ENCODE peak calls at places on chromosomes 16 and 17, in six cellular contexts. F is IMR-90, K is heart left ventricle, Y is body of pancreas, X is A549, U is sigmoid colon. V is an unnamed sample.

GRCh38 chr17:42928714-42929496 is 28.3 kb downstream of the G6PC1 start:
- DNase-seq in F (peak), K (peak), Y (peak), X (peak), U (peak), V (peak)

GRCh38 chr16:47787695-47788094 is 326.6 kb downstream of the PHKB start:
- DNase-seq in F (peak), K (no peak), Y (no peak), X (no peak), U (no peak), V (no peak)

GRCh38 chr16:72995151-72995881 is 52.6 kb downstream of the ZFHX3 start:
- DNase-seq in F (no peak), K (no peak), Y (no peak), X (peak), U (no peak), V (peak)

GRCh38 chr17:63634816-63635215 is 12.6 kb downstream of the MAP3K3 start:
- DNase-seq in F (no peak), K (no peak), Y (no peak), X (no peak), U (no peak), V (no peak)

GRCh38 chr16:69276143-69277115 is 34.7 kb upstream of the VPS4A start:
- DNase-seq in F (peak), K (peak), Y (peak), X (no peak), U (peak), V (peak)

GRCh38 chr16:58615280-58615679 is 14.3 kb downstream of the CNOT1 start:
- DNase-seq in F (peak), K (no peak), Y (no peak), X (no peak), U (no peak), V (no peak)

GRCh38 chr17:18037482-18037881 is 1.5 kb downstream of the ATPAF2 start:
- DNase-seq in F (no peak), K (no peak), Y (no peak), X (no peak), U (no peak), V (no peak)

GRCh38 chr17:42526031-42526444 is 10.0 kb upstream of the NAGLU start:
- DNase-seq in F (peak), K (peak), Y (no peak), X (no peak), U (peak), V (peak)

GRCh38 chr16:66603537-66604375 is 748 bp upstream of the CMTM3 start:
- DNase-seq in F (peak), K (peak), Y (no peak), X (peak), U (peak), V (peak)

GRCh38 chr16:67441289-67441753 is 10.4 kb downstream of the HSD11B2 start:
- DNase-seq in F (no peak), K (peak), Y (peak), X (no peak), U (no peak), V (peak)

GRCh38 chr17:20721151-20721550 is 141.6 kb downstream of the CDRT15L2 start:
- DNase-seq in F (no peak), K (no peak), Y (no peak), X (no peak), U (no peak), V (no peak)

GRCh38 chr17:67386965-67387551 is 10.0 kb downstream of the PITPNC1 start:
- DNase-seq in F (peak), K (no peak), Y (peak), X (peak), U (no peak), V (peak)

GRCh38 chr16:84518804-84519341 is 14.4 kb upstream of the MEAK7 start:
- DNase-seq in F (no peak), K (no peak), Y (no peak), X (no peak), U (no peak), V (peak)

GRCh38 chr17:18252160-18252559 is 6.4 kb downstream of the FLII start:
- DNase-seq in F (no peak), K (no peak), Y (no peak), X (no peak), U (no peak), V (no peak)

GRCh38 chr17:49645654-49646053 is 32.2 kb downstream of the SPOP start:
- DNase-seq in F (no peak), K (no peak), Y (no peak), X (no peak), U (no peak), V (no peak)

GRCh38 chr16:56519459-56520250 is at the start of gene BBS2:
- DNase-seq in F (peak), K (peak), Y (peak), X (peak), U (peak), V (peak)

GRCh38 chr17:77804796-77805426 is 153.6 kb upstream of the TNRC6C start:
- DNase-seq in F (no peak), K (no peak), Y (no peak), X (no peak), U (peak), V (no peak)

GRCh38 chr17:77666480-77666879 is 292.0 kb upstream of the TNRC6C start:
- DNase-seq in F (no peak), K (no peak), Y (no peak), X (no peak), U (no peak), V (no peak)

GRCh38 chr17:42407289-42407836 is 15.7 kb downstream of the CAVIN1 start:
- DNase-seq in F (peak), K (peak), Y (peak), X (peak), U (peak), V (peak)

DNA sequence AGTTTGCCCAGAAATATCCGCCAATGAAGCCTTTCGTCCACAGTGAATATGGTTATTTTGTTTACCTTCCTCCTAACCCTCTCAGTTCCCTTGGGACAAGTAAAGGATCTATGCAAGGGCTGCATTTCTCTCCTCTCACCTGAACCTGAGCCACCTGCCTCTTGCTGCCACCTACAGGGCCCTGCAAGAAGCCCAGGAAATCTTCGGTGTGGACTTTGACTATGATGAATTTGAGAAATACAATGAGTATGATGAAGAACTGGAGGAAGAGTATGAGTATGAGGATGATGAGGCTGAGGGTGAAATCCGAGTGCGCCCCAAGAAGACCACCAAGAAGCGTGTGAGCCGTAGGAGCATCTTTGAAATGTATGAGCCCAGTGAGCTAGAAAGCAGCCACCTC is 14.0 kb downstream of the SUPT6H start:
- DNase-seq in F (no peak), K (no peak), Y (no peak), X (peak), U (no peak), V (peak)
- TF ChIP-seq CTCF in F (no peak), K (peak), Y (no peak), X (peak), U (no peak), V (peak)

GRCh38 chr16:30459456-30459855 is 13.1 kb upstream of the ITGAL start:
- DNase-seq in F (no peak), K (no peak), Y (no peak), X (no peak), U (no peak), V (no peak)

GRCh38 chr16:30457256-30457655 is 11.6 kb upstream of the SEPHS2 start:
- DNase-seq in F (no peak), K (peak), Y (no peak), X (no peak), U (no peak), V (no peak)

GRCh38 chr16:30456302-30456701 is 10.6 kb upstream of the SEPHS2 start:
- DNase-seq in F (no peak), K (no peak), Y (no peak), X (no peak), U (no peak), V (no peak)

GRCh38 chr16:30457743-30458560 is 12.3 kb upstream of the SEPHS2 start:
- DNase-seq in F (no peak), K (no peak), Y (no peak), X (no peak), U (no peak), V (no peak)

GRCh38 chr16:30458561-30459394 is 13.1 kb upstream of the SEPHS2 start:
- DNase-seq in F (no peak), K (peak), Y (no peak), X (no peak), U (peak), V (peak)
- TF ChIP-seq POLR2A in F (no peak), K (no peak), Y (no peak), X (no peak), U (no peak), V (no peak)

GRCh38 chr16:2296662-2297505 is 29.0 kb upstream of the RNPS1 start:
- DNase-seq in F (no peak), K (no peak), Y (peak), X (peak), U (no peak), V (no peak)
- TF ChIP-seq CTCF in F (peak), K (peak), Y (no peak), X (peak), U (no peak), V (no peak)

DNA sequence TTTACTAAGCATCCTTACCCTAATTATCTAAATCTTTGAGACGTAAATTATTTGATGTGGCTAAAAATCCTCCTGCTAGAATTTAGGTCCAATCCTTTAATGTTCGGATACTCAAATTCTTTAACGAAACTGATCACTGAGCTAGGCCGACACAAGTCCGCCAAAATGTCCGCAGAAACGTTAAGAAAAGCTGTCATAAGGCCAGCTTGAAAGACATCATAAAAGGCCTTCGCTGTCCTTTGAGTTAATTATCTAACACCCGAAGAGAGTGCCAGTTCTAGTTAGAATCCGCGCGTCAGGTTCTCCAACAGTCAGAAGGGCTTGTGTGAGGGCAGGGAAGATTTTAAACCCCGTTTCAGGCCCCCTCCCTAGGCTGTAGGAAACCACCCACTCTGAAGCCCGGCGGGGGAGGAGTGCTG is 792 bp upstream of the CLTC start:
- DNase-seq in F (peak), K (no peak), Y (no peak), X (peak), U (no peak), V (no peak)
- TF ChIP-seq POLR2A in F (no peak), K (no peak), Y (no peak), X (no peak), U (no peak), V (peak)

DNA sequence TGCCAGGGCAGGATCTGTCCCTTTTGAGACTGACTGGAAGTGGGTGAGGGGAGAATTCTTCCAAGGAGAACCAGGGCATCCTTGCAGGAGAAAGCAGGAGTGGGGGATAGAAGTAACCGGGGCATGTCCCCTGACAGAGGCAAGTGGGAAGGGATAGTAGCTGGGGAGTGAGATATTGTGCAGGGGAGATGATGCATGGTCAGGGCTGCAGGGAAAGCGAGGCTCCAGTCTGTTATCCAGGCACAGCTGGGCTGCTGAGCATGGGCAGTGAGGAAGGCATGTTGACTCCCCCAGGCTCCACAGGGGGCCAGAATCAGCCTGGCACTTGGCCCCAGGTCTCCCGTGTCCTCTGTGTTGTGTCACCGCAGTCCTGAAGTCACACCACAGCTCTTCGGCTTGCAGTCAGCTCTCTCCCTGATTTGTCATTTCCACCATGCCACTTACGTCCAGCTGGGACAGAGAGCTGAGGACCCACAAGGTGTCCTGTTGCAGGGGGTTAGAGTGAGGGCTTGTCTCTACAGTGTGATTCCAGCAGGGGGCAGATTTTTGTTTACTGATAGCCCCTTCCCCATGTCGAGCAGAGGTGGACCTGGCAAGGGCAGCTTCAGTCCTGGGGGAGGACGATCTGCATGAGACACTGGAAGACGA is 40.9 kb downstream of the B9D1 start:
- DNase-seq in F (no peak), K (no peak), Y (no peak), X (no peak), U (peak), V (no peak)
- TF ChIP-seq CTCF in F (no peak), K (no peak), Y (no peak), X (no peak), U (no peak), V (no peak)

GRCh38 chr16:31473300-31474052 is 1.5 kb downstream of the TGFB1I1 start:
- DNase-seq in F (no peak), K (no peak), Y (no peak), X (no peak), U (no peak), V (no peak)

GRCh38 chr16:31471241-31471874 is 594 bp upstream of the TGFB1I1 start:
- DNase-seq in F (peak), K (no peak), Y (no peak), X (no peak), U (no peak), V (no peak)

GRCh38 chr16:31471875-31472558 is at the start of gene TGFB1I1:
- DNase-seq in F (peak), K (peak), Y (peak), X (peak), U (peak), V (peak)

GRCh38 chr16:31474173-31474714 is 2.3 kb downstream of the TGFB1I1 start:
- DNase-seq in F (peak), K (no peak), Y (no peak), X (no peak), U (no peak), V (no peak)

GRCh38 chr16:31472559-31473203 is 729 bp downstream of the TGFB1I1 start:
- DNase-seq in F (peak), K (peak), Y (peak), X (peak), U (peak), V (peak)
- TF ChIP-seq POLR2A in F (peak), K (no peak), Y (no peak), X (peak), U (peak), V (no peak)

GRCh38 chr17:8861482-8862181 is 5.8 kb downstream of the PIK3R6 start:
- DNase-seq in F (no peak), K (no peak), Y (no peak), X (no peak), U (no peak), V (no peak)

GRCh38 chr17:8859804-8860430 is 7.6 kb downstream of the PIK3R6 start:
- DNase-seq in F (no peak), K (no peak), Y (no peak), X (no peak), U (no peak), V (no peak)

GRCh38 chr17:8859029-8859803 is 8.3 kb downstream of the PIK3R6 start:
- DNase-seq in F (peak), K (no peak), Y (no peak), X (no peak), U (no peak), V (no peak)

GRCh38 chr17:8865385-8865784 is 2.1 kb downstream of the PIK3R6 start:
- DNase-seq in F (no peak), K (no peak), Y (no peak), X (no peak), U (no peak), V (no peak)

DNA sequence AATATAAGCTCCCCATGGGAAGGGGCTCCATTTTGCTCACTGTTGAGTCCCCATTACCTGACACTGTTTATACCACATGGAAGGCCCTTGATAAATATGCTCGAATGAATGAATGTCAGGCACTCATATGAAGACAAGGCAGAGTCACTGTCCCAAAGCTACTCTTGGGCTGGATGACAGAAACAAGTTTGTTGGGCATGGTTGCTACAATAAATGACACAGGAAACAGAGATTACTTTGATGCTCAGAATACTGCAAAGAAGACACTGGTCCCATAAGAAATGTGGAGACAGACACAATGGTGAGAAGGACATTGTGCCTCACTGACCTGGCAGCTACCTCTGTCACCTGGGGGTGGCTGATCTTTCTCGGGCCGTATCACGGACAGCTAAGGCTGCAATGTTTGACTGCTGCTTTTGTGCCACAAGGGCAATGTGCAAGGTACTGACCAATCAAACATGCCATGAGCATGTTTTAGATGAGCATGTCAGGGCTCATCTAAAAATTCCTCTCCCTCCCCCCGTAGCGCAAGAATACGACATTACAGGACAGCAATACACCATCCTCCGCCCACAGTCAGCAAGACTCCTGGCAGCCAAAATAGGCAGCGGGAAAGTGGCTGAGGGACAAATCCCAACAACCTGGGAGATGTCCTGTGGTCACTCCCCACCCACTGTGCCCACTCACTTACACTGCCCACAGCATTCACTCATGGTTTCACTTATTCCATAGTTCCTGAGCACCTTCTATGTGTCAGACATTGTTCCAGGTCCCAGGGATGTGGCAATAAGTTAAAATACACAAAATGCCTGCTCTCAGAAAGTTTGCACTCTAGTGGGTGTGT is 5.0 kb downstream of the PIK3R6 start:
- DNase-seq in F (no peak), K (no peak), Y (no peak), X (no peak), U (no peak), V (no peak)
- TF ChIP-seq CTCF in F (no peak), K (no peak), Y (no peak), X (no peak), U (no peak), V (no peak)

GRCh38 chr16:85571813-85572619 is 41.1 kb upstream of the GSE1 start:
- DNase-seq in F (no peak), K (no peak), Y (no peak), X (no peak), U (no peak), V (peak)
- TF ChIP-seq POLR2A in F (no peak), K (no peak), Y (no peak), X (no peak), U (no peak), V (no peak)

V was measured in transverse colon.